ENCODE peak calls at places on chromosome 20, in five cellular contexts. K, J, X, D and O are unnamed samples.

GRCh38 chr20:5140195-5140594 is 13.4 kb downstream of the CDS2 start:
- DNase-seq in K (no peak), J (no peak), X (no peak), D (no peak), O (no peak)

GRCh38 chr20:49890651-49891361 is 24.5 kb downstream of the SPATA2 start:
- DNase-seq in K (no peak), J (peak; percentile 23), X (peak; percentile 64), D (no peak), O (peak; percentile 56)

GRCh38 chr20:41872986-41873385 is 254.8 kb upstream of the CHD6 start:
- DNase-seq in K (no peak), J (no peak), X (no peak), D (no peak), O (no peak)

GRCh38 chr20:44334306-44334705 is 2.5 kb upstream of the R3HDML start:
- DNase-seq in K (no peak), J (no peak), X (no peak), D (no peak), O (no peak)

GRCh38 chr20:22245139-22245538 is 339.2 kb downstream of the FOXA2 start:
- DNase-seq in K (no peak), J (no peak), X (no peak), D (no peak), O (no peak)

GRCh38 chr20:63679799-63680305 is 16.6 kb upstream of the TNFRSF6B start:
- DNase-seq in K (no peak), J (no peak), X (no peak), D (no peak), O (no peak)

GRCh38 chr20:33250666-33251065 is 14.9 kb downstream of the BPIFA1 start:
- DNase-seq in K (no peak), J (no peak), X (no peak), D (no peak), O (no peak)

GRCh38 chr20:45833883-45834796 is 541 bp downstream of the SNX21 start:
- DNase-seq in K (peak; percentile 63), J (peak; percentile 69), X (peak; percentile 76), D (peak; percentile 54), O (no peak)

GRCh38 chr20:61912665-61913422 is 152.8 kb downstream of the TAF4 start:
- DNase-seq in K (no peak), J (no peak), X (peak; percentile 35), D (no peak), O (no peak)

GRCh38 chr20:36070451-36070850 is 84.1 kb upstream of the EPB41L1 start:
- DNase-seq in K (no peak), J (no peak), X (no peak), D (no peak), O (no peak)

GRCh38 chr20:3659492-3660261 is 3.5 kb downstream of the GFRA4 start:
- DNase-seq in K (no peak), J (no peak), X (no peak), D (no peak), O (no peak)

GRCh38 chr20:62405108-62405980 is 1.7 kb downstream of the CABLES2 start:
- DNase-seq in K (peak; percentile 79), J (peak; percentile 62), X (no peak), D (peak; percentile 24), O (peak; percentile 62)

GRCh38 chr20:40960521-40960956 is 68.1 kb upstream of the TOP1 start:
- DNase-seq in K (no peak), J (no peak), X (no peak), D (no peak), O (no peak)

GRCh38 chr20:9214676-9215075 is 145.8 kb downstream of the PLCB4 start:
- DNase-seq in K (peak; percentile 98), J (no peak), X (no peak), D (peak; percentile 35), O (no peak)

GRCh38 chr20:4593149-4593525 is 128.6 kb upstream of the PRND start:
- DNase-seq in K (no peak), J (no peak), X (no peak), D (no peak), O (no peak)

GRCh38 chr20:63314566-63315239 is 21.7 kb downstream of the COL20A1 start:
- DNase-seq in K (no peak), J (no peak), X (no peak), D (no peak), O (no peak)

GRCh38 chr20:63414720-63415417 is 53.7 kb upstream of the CHRNA4 start:
- DNase-seq in K (no peak), J (no peak), X (no peak), D (no peak), O (no peak)

GRCh38 chr20:22562620-22563019 is 21.8 kb downstream of the FOXA2 start:
- DNase-seq in K (no peak), J (no peak), X (no peak), D (no peak), O (no peak)

GRCh38 chr20:41089555-41089954 is 47.8 kb upstream of the PLCG1 start:
- DNase-seq in K (no peak), J (no peak), X (no peak), D (no peak), O (no peak)

GRCh38 chr20:44031001-44031574 is 116.4 kb downstream of the TOX2 start:
- DNase-seq in K (no peak), J (no peak), X (no peak), D (no peak), O (no peak)

GRCh38 chr20:15236812-15237211 is 899.4 kb upstream of the FLRT3 start:
- DNase-seq in K (peak; percentile 74), J (no peak), X (no peak), D (peak; percentile 67), O (no peak)
- TF ChIP-seq CTCF in K (peak; percentile 82), J (peak; percentile 46), X (peak; percentile 25), D (peak; percentile 76), O (peak; percentile 34)

DNA sequence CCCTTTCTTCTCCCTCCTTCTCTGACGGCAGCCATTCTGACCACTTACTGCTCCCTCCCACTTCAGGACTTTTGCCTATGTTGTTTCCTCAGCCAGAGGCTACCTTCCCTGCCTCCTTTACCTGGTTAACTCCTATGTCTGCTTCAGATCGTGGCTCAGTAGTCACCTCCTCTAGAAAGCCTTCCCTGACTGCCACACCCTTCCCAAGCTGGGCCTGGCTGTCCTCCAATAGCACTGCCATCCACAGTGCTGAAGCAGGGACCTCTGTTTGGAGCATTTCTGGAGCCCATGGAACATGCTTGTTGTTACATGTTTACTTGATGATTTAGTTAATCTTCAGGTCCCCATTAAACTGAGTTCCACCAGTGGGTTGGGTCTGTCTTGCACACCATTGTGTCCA is 13.8 kb downstream of the XKR7 start:
- DNase-seq in K (no peak), J (no peak), X (no peak), D (no peak), O (no peak)
- TF ChIP-seq CTCF in K (no peak), J (no peak), X (no peak), D (no peak), O (no peak)

DNA sequence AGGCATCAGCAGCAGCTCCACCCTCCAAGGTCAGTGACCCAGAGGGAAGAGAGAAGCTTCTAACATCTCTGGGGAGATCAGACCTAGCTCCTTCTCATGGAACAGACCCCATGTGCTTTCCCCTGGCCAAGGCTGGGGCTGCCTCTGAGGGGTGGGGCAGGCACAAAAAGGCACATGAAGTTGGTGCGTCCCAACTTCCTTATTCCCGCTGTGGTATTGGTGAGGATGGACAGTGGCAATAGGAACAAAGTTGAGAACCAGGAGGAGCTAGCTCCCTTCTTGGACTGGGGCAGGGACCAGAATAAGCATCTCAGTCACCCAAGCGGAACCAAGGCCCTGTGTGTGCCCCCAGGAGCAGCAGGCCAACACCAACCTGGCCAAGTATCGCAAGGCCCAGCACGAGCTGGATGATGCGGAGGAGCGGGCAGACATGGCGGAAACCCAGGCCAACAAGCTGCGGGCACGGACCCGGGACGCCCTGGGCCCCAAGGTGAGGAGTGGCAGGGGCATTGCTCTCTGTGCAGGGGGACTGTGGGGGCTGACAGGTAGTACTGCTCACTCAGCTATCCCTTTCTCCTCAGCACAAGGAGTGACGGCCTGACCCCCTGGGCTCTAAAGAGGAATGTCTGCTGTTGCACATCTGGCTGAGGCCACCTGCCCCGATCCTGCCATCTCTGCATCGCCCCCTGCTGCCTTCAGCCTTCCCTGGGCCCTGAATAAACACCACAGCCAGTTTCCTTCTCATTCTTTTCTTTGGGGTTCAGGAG is 46.1 kb downstream of the MYH7B start:
- DNase-seq in K (no peak), J (no peak), X (peak; percentile 25), D (no peak), O (no peak)
- TF ChIP-seq CTCF in K (peak; percentile 35), J (peak; percentile 21), X (no peak), D (peak; percentile 21), O (no peak)

GRCh38 chr20:15265910-15266309 is 928.5 kb upstream of the FLRT3 start:
- DNase-seq in K (no peak), J (no peak), X (no peak), D (no peak), O (no peak)

DNA sequence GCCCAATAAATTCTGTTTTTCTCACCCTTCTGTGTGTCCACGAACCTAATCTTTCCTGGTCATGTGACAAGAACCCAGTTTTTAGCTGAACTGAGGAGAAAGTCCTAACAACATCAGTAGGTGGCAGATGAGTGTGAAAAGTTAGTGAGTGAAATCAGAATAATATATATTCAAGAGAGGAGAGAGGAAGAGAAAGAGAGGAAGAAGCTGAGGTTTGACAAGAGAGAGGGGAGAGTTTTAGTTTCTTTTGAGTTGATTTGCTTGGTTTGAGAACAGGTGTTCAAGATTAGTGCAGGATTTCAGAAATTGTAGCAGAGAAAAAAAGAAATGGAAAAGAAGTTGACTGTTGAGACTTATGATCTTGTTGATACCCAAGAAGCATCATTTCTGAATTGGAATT is 930.5 kb upstream of the FLRT3 start:
- DNase-seq in K (no peak), J (no peak), X (no peak), D (no peak), O (no peak)
- TF ChIP-seq CTCF in K (no peak), J (no peak), X (no peak), D (no peak), O (no peak)

DNA sequence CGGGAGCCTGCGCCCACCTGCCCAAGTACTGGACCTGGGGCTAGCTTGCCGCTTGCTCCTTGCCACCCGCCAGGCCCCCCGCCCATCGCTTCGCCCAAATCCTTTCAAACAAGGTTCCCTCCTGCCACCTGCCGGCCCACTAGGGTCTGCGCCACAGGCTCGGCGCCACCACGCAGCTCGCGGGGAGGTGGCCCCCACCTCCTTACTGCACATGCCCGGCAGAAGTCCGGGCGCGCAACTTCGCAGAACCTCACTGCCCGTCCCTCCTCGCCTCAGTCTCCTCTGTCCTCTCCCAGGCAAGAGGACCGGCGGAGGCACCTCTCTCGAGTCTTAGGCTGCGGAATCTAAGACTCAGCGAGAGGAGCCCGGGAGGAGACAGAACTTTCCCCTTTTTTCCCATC is 11.2 kb downstream of the GNAS-AS1 start:
- DNase-seq in K (peak; percentile 26), J (peak; percentile 72), X (no peak), D (peak; percentile 16), O (no peak)
- TF ChIP-seq CTCF in K (peak; percentile 28), J (peak; percentile 44), X (peak; percentile 32), D (no peak), O (peak; percentile 8)

GRCh38 chr20:20084296-20084752 is 32.0 kb downstream of the CFAP61 start:
- DNase-seq in K (no peak), J (no peak), X (no peak), D (no peak), O (no peak)

GRCh38 chr20:20085812-20086211 is 33.5 kb downstream of the CFAP61 start:
- DNase-seq in K (no peak), J (no peak), X (no peak), D (peak; percentile 72), O (no peak)

GRCh38 chr20:20079102-20079784 is 26.9 kb downstream of the CFAP61 start:
- DNase-seq in K (no peak), J (no peak), X (no peak), D (no peak), O (no peak)

GRCh38 chr20:20085071-20085470 is 32.7 kb downstream of the CFAP61 start:
- DNase-seq in K (no peak), J (no peak), X (no peak), D (no peak), O (no peak)

GRCh38 chr20:20083796-20084195 is 31.5 kb downstream of the CFAP61 start:
- DNase-seq in K (peak; percentile 51), J (peak; percentile 54), X (no peak), D (peak; percentile 23), O (no peak)
- TF ChIP-seq CTCF in K (peak; percentile 51), J (peak; percentile 45), X (peak; percentile 49), D (peak; percentile 40), O (peak; percentile 79)